ENCODE peak calls at places on chromosome 5, in four cellular contexts. F, J, B and D are unnamed samples.

GRCh38 chr5:139808481-139809330 is 13.1 kb downstream of the PSD2 start:
- DNase-seq in J (no peak), B (no peak), F (peak), D (peak)

GRCh38 chr5:135332519-135333150 is 66.4 kb downstream of the MACROH2A1 start:
- DNase-seq in F (peak), J (no peak), B (no peak), D (peak)

GRCh38 chr5:146924132-146924531 is 45.6 kb upstream of the PPP2R2B start:
- DNase-seq in B (no peak), J (no peak), F (no peak), D (no peak)

GRCh38 chr5:146754621-146755020 is 123.9 kb downstream of the PPP2R2B start:
- DNase-seq in J (no peak), F (no peak), B (no peak), D (no peak)

GRCh38 chr5:1799110-1799601 is 481 bp downstream of the MRPL36 start:
- DNase-seq in J (no peak), F (peak), B (no peak), D (peak)

GRCh38 chr5:72760259-72760658 is 56.2 kb upstream of the TNPO1 start:
- DNase-seq in B (no peak), F (no peak), J (no peak), D (peak)

GRCh38 chr5:38323645-38324295 is 65.4 kb downstream of the EGFLAM start:
- DNase-seq in J (no peak), B (no peak), F (no peak), D (no peak)

GRCh38 chr5:146828385-146828784 is 50.2 kb downstream of the PPP2R2B start:
- DNase-seq in J (no peak), B (no peak), F (no peak), D (no peak)

GRCh38 chr5:78636682-78637081 is 11.9 kb downstream of the LHFPL2 start:
- DNase-seq in B (no peak), F (no peak), J (no peak), D (no peak)

GRCh38 chr5:116754556-116754955 is 179.9 kb upstream of the SEMA6A start:
- DNase-seq in J (no peak), F (no peak), B (no peak), D (no peak)

GRCh38 chr5:136080483-136081180 is 51.8 kb downstream of the TGFBI start:
- DNase-seq in B (peak), J (peak), F (no peak), D (peak)

GRCh38 chr5:155665371-155665770 is 651.8 kb downstream of the KIF4B start:
- DNase-seq in F (no peak), B (no peak), J (no peak), D (no peak)

GRCh38 chr5:163489055-163489744 is 16.2 kb upstream of the MAT2B start:
- DNase-seq in F (no peak), B (no peak), J (no peak), D (peak)

GRCh38 chr5:177269232-177269895 is 34.2 kb downstream of the RAB24 start:
- DNase-seq in J (no peak), F (no peak), B (no peak), D (no peak)

GRCh38 chr5:29367176-29367833 is 1826.2 kb upstream of the CDH6 start:
- DNase-seq in B (no peak), F (no peak), J (no peak), D (no peak)

GRCh38 chr5:137837741-137838389 is 29.8 kb upstream of the MYOT start:
- DNase-seq in J (no peak), F (no peak), B (no peak), D (no peak)

GRCh38 chr5:9686211-9686610 is 56.1 kb upstream of the TAS2R1 start:
- DNase-seq in F (no peak), J (no peak), B (no peak), D (no peak)

GRCh38 chr5:139985733-139986132 is 57.4 kb downstream of the NRG2 start:
- DNase-seq in F (no peak), B (no peak), J (no peak), D (peak)

GRCh38 chr5:96538831-96539250 is 105.8 kb upstream of the PCSK1 start:
- DNase-seq in B (no peak), F (no peak), J (no peak), D (no peak)

GRCh38 chr5:16178745-16179372 is 732 bp downstream of the MARCHF11 start:
- DNase-seq in F (no peak), B (no peak), J (peak), D (peak)

GRCh38 chr5:91906494-91906893 is 523.4 kb upstream of the ARRDC3 start:
- DNase-seq in B (no peak), F (no peak), J (no peak), D (no peak)

GRCh38 chr5:151243127-151243526 is 9.9 kb upstream of the GM2A start:
- DNase-seq in B (no peak), F (no peak), J (no peak), D (no peak)

GRCh38 chr5:124371121-124371706 is 375.2 kb downstream of the ZNF608 start:
- DNase-seq in F (no peak), J (no peak), B (no peak), D (no peak)

GRCh38 chr5:53406630-53407316 is 73.7 kb upstream of the FST start:
- DNase-seq in B (no peak), F (no peak), J (no peak), D (peak)

GRCh38 chr5:112918679-112919078 is 3.3 kb downstream of the REEP5 start:
- DNase-seq in B (no peak), F (no peak), J (no peak), D (no peak)

GRCh38 chr5:127076730-127077129 is 3.4 kb upstream of the C5orf63 start:
- DNase-seq in J (no peak), B (no peak), F (no peak), D (no peak)

GRCh38 chr5:96875805-96876291 is 452 bp upstream of the ERAP2 start:
- DNase-seq in J (no peak), B (no peak), F (peak), D (peak)

GRCh38 chr5:134446938-134447337 is 35.3 kb upstream of the CDKN2AIPNL start:
- DNase-seq in J (no peak), B (no peak), F (no peak), D (no peak)

GRCh38 chr5:38364825-38365224 is 106.5 kb downstream of the EGFLAM start:
- DNase-seq in J (no peak), F (no peak), B (no peak), D (no peak)

GRCh38 chr5:72394688-72395087 is 74.5 kb downstream of the PTCD2 start:
- DNase-seq in B (no peak), F (peak), J (no peak), D (peak)

GRCh38 chr5:170612256-170612656 is 108.4 kb downstream of the KCNIP1 start:
- DNase-seq in J (no peak), B (no peak), F (no peak), D (no peak)

GRCh38 chr5:132840313-132840712 is 9.9 kb upstream of the SHROOM1 start:
- DNase-seq in J (no peak), F (no peak), B (no peak), D (no peak)

GRCh38 chr5:1746371-1747078 is 53.1 kb downstream of the MRPL36 start:
- DNase-seq in J (no peak), F (no peak), B (no peak), D (no peak)

GRCh38 chr5:86979801-86980510 is 287.7 kb upstream of the RASA1 start:
- DNase-seq in B (no peak), F (peak), J (no peak), D (peak)